ENCODE peak calls at places on chromosomes 4 and X, in nine cellular contexts. D is GM12878, S is breast epithelium, Z is endothelial cell of umbilical vein, H is K562, G is prostate gland, U is transverse colon, Y is sigmoid colon, M is upper lobe of left lung. E is an unnamed sample.

GRCh38 chr4:171583790-171584189 is 229.4 kb upstream of the GALNTL6 start:
- DNase-seq in D (no peak), S (no peak), Z (no peak), H (no peak), G (no peak), U (no peak), Y (no peak), M (no peak), E (no peak)

GRCh38 chr4:52051213-52051614 is at the start of gene SPATA18:
- DNase-seq in D (no peak), S (peak; percentile 52), Z (no peak), H (no peak), G (peak; percentile 26), U (peak; percentile 41), Y (peak; percentile 63), M (peak; percentile 35), E (peak; percentile 16)

GRCh38 chr4:143402776-143403550 is 66.3 kb downstream of the GAB1 start:
- DNase-seq in D (no peak), S (no peak), Z (peak; percentile 86), H (no peak), G (no peak), U (no peak), Y (no peak), M (no peak), E (no peak)

GRCh38 chrX:71253253-71254091 is 468 bp downstream of the ZMYM3 start:
- DNase-seq in D (no peak), S (peak; percentile 57), Z (peak; percentile 58), H (peak; percentile 66), G (peak; percentile 3), U (peak; percentile 46), Y (no peak), M (no peak), E (no peak)

GRCh38 chrX:9033989-9034388 is at the start of gene FAM9B:
- DNase-seq in D (no peak), S (no peak), Z (no peak), H (peak; percentile 18), G (no peak), U (no peak), Y (no peak), M (no peak), E (no peak)

GRCh38 chr4:783133-783541 is 42.8 kb downstream of the CPLX1 start:
- DNase-seq in D (no peak), S (no peak), Z (no peak), H (no peak), G (no peak), U (no peak), Y (peak; percentile 65), M (no peak), E (no peak)

GRCh38 chr4:3323071-3323481 is 30.3 kb downstream of the RGS12 start:
- DNase-seq in D (no peak), S (peak; percentile 25), Z (peak; percentile 91), H (no peak), G (no peak), U (no peak), Y (no peak), M (no peak), E (no peak)

GRCh38 chr4:82797591-82798081 is 960 bp downstream of the SCD5 start:
- DNase-seq in D (no peak), S (no peak), Z (peak; percentile 40), H (no peak), G (peak; percentile 10), U (peak; percentile 16), Y (peak; percentile 75), M (no peak), E (no peak)

GRCh38 chrX:17788439-17788838 is 51.1 kb downstream of the SCML1 start:
- DNase-seq in D (no peak), S (peak; percentile 54), Z (peak; percentile 24), H (peak; percentile 73), G (no peak), U (peak; percentile 24), Y (no peak), M (peak; percentile 38), E (peak; percentile 33)

GRCh38 chrX:110242371-110242770 is 75.5 kb downstream of the AMMECR1 start:
- DNase-seq in D (no peak), S (no peak), Z (no peak), H (no peak), G (no peak), U (no peak), Y (no peak), M (no peak), E (no peak)

GRCh38 chr4:118898221-118898620 is 9.6 kb downstream of the SYNPO2 start:
- DNase-seq in D (no peak), S (no peak), Z (no peak), H (no peak), G (no peak), U (no peak), Y (no peak), M (no peak), E (no peak)

GRCh38 chr4:41155194-41155830 is 59.0 kb downstream of the APBB2 start:
- DNase-seq in D (no peak), S (no peak), Z (peak; percentile 68), H (no peak), G (no peak), U (no peak), Y (no peak), M (no peak), E (no peak)

GRCh38 chr4:8122746-8123145 is 35.9 kb downstream of the ABLIM2 start:
- DNase-seq in D (no peak), S (no peak), Z (no peak), H (no peak), G (no peak), U (no peak), Y (no peak), M (no peak), E (no peak)

GRCh38 chr4:73979407-73979806 is 2.4 kb downstream of the PF4 start:
- DNase-seq in D (no peak), S (no peak), Z (no peak), H (no peak), G (no peak), U (no peak), Y (no peak), M (no peak), E (no peak)

GRCh38 chr4:75702919-75703411 is 21.4 kb upstream of the USO1 start:
- DNase-seq in D (no peak), S (no peak), Z (no peak), H (no peak), G (no peak), U (peak; percentile 28), Y (no peak), M (no peak), E (no peak)

GRCh38 chrX:103565752-103566151 is 19.6 kb upstream of the TCEAL4 start:
- DNase-seq in D (no peak), S (no peak), Z (no peak), H (no peak), G (no peak), U (no peak), Y (no peak), M (no peak), E (no peak)

GRCh38 chrX:20265221-20265725 is 1.4 kb downstream of the RPS6KA3 start:
- DNase-seq in D (no peak), S (peak; percentile 48), Z (peak; percentile 66), H (peak; percentile 52), G (peak; percentile 43), U (peak; percentile 62), Y (peak; percentile 83), M (peak; percentile 77), E (no peak)
- TF ChIP-seq POLR2A in D (peak; percentile 60), S (no peak), Z (no peak), H (peak; percentile 74), G (peak; percentile 47), U (peak; percentile 81), Y (peak; percentile 37), M (peak; percentile 70), E (peak; percentile 33)

DNA sequence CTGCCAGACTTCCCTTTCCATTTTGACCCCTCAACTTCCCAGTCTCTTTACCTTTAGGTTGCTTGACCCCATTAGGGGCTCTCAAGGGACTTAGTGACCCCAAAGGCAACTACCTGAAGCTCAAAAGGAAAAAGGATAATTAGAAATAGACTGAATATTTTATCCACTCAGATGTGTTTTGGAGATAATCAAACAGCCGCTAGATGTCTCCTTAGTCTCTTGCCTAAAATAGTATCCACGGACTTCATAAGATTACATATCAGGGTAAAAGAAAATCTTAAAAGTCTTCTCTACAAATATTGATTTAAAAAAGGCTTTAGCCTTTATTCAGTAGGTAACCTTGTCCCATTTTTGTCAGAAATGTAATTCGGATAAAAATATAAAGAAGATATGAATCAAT is 21.0 kb upstream of the RHOXF2 start:
- DNase-seq in D (no peak), S (no peak), Z (no peak), H (no peak), G (no peak), U (no peak), Y (no peak), M (no peak), E (no peak)
- TF ChIP-seq POLR2AphosphoS5 in D (no peak), S (no peak), Z (no peak), H (no peak), G (no peak), U (no peak), Y (no peak), M (no peak), E (no peak)

DNA sequence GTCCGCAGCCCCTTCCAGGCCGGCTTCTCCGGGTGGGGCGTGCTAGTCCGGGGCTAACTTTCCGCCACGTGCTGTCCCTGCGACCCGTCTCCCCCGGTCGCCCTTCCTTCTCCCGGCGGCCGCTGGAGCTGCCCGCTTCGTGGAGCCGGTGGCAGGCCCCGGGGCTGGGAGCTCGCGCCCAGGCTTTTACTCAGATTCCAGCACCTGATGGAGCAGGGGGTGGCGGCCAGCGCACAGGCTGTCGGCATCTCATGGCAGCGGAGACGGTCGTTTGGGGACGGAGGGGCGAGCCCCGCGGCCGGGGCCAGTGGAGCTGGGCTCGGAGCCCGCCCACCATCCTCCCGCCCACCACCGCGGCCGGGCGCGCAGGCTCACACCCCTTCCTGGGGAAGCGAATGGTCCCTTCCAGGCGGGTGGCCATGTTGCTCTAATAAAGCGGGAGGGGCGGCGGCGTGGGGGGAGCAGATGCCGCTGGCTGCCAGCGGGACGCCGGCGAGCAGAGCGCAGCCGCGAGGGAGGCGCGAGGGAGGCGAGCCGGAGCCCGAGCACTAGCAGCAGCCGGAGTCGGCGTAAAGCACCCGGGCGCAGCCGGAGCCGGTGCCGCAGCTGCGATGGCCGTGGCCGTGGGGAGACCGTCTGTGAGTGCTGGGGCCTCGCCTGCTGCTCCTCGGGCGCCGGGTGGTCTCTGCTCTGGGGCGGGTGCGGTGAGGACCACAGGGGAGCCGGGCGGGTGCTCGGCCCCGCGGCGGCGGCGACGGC is at the start of gene SEPTIN11:
- DNase-seq in D (peak; percentile 55), S (peak; percentile 85), Z (peak; percentile 92), H (peak; percentile 92), G (peak; percentile 88), U (peak; percentile 94), Y (peak; percentile 97), M (peak; percentile 81), E (peak; percentile 85)
- TF ChIP-seq POLR2A in D (peak; percentile 97), S (peak; percentile 44), Z (peak; percentile 96), H (peak; percentile 86), G (peak; percentile 76), U (peak; percentile 94), Y (peak; percentile 64), M (peak; percentile 78), E (peak; percentile 88)

DNA sequence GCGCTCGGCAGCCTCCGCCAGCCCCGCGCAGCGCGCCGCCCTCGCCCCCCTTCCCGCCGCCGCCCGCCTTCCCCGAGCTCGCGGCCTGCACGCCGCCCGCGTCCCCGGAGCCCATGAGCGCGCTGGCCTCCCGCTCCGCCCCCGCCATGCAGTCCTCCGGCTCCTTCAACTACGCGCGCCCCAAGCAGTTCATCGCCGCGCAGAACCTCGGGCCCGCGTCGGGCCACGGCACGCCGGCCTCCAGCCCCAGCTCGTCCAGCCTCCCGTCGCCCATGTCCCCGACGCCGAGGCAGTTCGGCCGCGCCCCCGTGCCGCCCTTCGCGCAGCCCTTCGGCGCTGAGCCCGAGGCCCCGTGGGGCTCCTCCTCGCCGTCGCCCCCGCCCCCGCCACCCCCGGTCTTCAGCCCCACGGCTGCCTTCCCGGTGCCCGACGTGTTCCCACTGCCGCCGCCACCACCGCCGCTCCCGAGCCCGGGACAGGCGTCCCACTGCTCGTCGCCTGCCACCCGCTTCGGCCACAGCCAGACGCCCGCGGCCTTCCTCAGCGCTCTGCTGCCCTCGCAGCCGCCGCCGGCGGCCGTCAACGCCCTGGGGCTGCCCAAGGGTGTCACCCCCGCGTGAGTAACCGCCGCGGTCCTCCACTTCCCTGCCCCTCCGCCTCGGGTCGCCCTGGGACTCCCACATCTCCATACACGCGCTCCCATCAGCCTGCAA is 132.1 kb downstream of the CBR4 start:
- DNase-seq in D (no peak), S (no peak), Z (peak; percentile 42), H (no peak), G (no peak), U (no peak), Y (no peak), M (peak; percentile 51), E (no peak)
- TF ChIP-seq POLR2AphosphoS5 in D (no peak), S (no peak), Z (peak; percentile 19), H (no peak), G (no peak), U (no peak), Y (no peak), M (no peak), E (no peak)

E was measured in GM12891.